ENCODE peak calls at places on chromosomes 1 and 21, in nine cellular contexts. L is tibial artery, E is adrenal gland, A is fibroblast of lung, D is left ventricle myocardium inferior, B is WERI-Rb-1, X is GM06990, H is breast epithelium, R is thoracic aorta. F is an unnamed sample.
A peak's percentile ranks its signal among the peaks of the same experiment; 100 is the strongest.

GRCh38 chr1:84300991-84301758 is at the start of gene SAMD13:
- DNase-seq in L (peak; percentile 81), E (peak; percentile 83), A (peak; percentile 79), D (peak; percentile 47), B (peak; percentile 21), X (no peak), H (peak; percentile 64), R (peak; percentile 30), F (no peak)

GRCh38 chr1:19113362-19114092 is 96.5 kb downstream of the UBR4 start:
- DNase-seq in L (no peak), E (no peak), A (peak; percentile 25), D (no peak), B (peak; percentile 60), X (no peak), H (no peak), R (no peak), F (peak; percentile 53)

GRCh38 chr1:157137051-157137772 is 983 bp downstream of the ETV3 start:
- DNase-seq in L (no peak), E (no peak), A (peak; percentile 29), D (no peak), B (peak; percentile 72), X (no peak), H (no peak), R (no peak), F (peak; percentile 69)

GRCh38 chr1:41475859-41476567 is 8.5 kb downstream of the EDN2 start:
- DNase-seq in L (no peak), E (peak; percentile 25), A (peak; percentile 73), D (no peak), B (peak; percentile 53), X (no peak), H (no peak), R (no peak), F (no peak)

GRCh38 chr1:37261129-37261528 is 213.3 kb upstream of the ZC3H12A start:
- DNase-seq in L (no peak), E (no peak), A (no peak), D (no peak), B (no peak), X (no peak), H (no peak), R (no peak), F (no peak)

GRCh38 chr1:10841059-10841458 is 44.6 kb upstream of the CASZ1 start:
- DNase-seq in L (no peak), E (no peak), A (no peak), D (no peak), B (no peak), X (no peak), H (no peak), R (no peak), F (no peak)

GRCh38 chr1:56584910-56585528 is 5.7 kb upstream of the PLPP3 start:
- DNase-seq in L (no peak), E (no peak), A (peak; percentile 51), D (no peak), B (no peak), X (no peak), H (no peak), R (no peak), F (peak; percentile 34)

GRCh38 chr1:1356166-1356795 is 2.1 kb downstream of the MXRA8 start:
- DNase-seq in L (no peak), E (peak; percentile 12), A (no peak), D (no peak), B (no peak), X (no peak), H (no peak), R (no peak), F (no peak)

GRCh38 chr1:204199579-204199978 is 3.3 kb upstream of the KISS1 start:
- DNase-seq in L (no peak), E (no peak), A (no peak), D (no peak), B (no peak), X (no peak), H (no peak), R (no peak), F (no peak)

GRCh38 chr1:61420243-61420642 is 304.7 kb downstream of the TM2D1 start:
- DNase-seq in L (no peak), E (no peak), A (no peak), D (no peak), B (no peak), X (no peak), H (no peak), R (no peak), F (no peak)

GRCh38 chr1:47703161-47703825 is 265.4 kb downstream of the FOXD2 start:
- DNase-seq in L (peak; percentile 61), E (no peak), A (no peak), D (no peak), B (no peak), X (no peak), H (no peak), R (no peak), F (no peak)

DNA sequence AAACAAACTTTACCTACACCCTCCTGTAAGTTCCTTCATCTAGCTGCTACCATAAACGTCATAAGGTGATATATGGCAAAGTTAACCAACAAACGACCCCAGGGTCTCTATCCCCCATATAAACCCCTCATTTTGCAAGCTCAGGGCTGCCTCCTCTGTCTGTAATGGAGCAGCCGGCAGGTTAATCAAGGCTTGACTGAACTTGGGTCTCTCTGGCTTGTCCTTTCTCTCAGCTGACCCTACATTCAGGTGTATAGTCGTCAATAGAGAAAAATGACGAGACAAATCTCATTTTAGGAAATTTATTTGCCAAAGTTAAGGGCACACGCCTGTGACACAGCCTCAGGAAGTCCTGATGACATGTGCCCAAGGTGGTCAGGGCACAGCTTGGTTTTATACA is 67.4 kb downstream of the WDR4 start:
- DNase-seq in L (no peak), E (no peak), A (no peak), D (no peak), B (no peak), X (no peak), H (no peak), R (no peak), F (no peak)
- H3K4me3 ChIP-seq in L (no peak overlapping the region), E (no peak overlapping the region), A (no peak overlapping the region), D (no peak overlapping the region), B (no peak overlapping the region), X (no peak overlapping the region), H (no peak overlapping the region), R (no peak overlapping the region), F (no peak overlapping the region)

DNA sequence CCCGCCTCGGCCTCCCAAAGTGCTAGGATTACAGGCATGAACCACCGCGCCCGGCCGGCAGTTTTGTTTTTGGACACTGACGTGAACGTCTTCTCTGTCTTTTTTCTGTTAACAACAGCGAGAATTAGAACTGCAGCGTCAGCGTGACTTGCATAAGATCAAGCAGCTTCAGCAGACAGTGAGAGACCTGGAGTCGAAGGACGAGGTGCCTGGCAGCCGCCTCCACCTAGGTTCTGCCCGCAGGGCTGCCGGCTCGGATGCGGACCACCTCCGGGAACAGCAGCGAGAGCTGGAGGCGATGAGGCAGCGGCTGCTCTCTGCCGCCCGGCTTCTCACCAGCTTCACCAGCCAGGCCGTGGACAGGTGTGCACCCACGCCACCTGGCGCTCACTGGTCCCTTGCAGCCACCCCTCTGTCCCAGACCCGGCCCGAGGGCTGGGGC is 22.9 kb upstream of the DIP2A start:
- DNase-seq in L (no peak), E (no peak), A (no peak), D (no peak), B (no peak), X (no peak), H (no peak), R (no peak), F (peak; percentile 74)
- H3K36me3 ChIP-seq in L (peaks cover 59% of the 10 kb centered on the region), E (no peaks in the 10 kb centered on the region), A (peaks cover 29% of the 10 kb centered on the region), D (peaks cover 98% of the 10 kb centered on the region), B (peaks cover 99% of the 10 kb centered on the region), X (peaks cover 35% of the 10 kb centered on the region), H (no peaks in the 10 kb centered on the region), R (peaks cover 66% of the 10 kb centered on the region), F (peaks cover 18% of the 10 kb centered on the region)

GRCh38 chr21:45409466-45410150 is 4.6 kb downstream of the COL18A1 start:
- DNase-seq in L (peak; percentile 68), E (peak; percentile 59), A (peak; percentile 40), D (peak; percentile 67), B (no peak), X (no peak), H (no peak), R (no peak), F (no peak)

GRCh38 chr21:45411810-45412206 is 6.8 kb downstream of the COL18A1 start:
- DNase-seq in L (no peak), E (no peak), A (no peak), D (no peak), B (no peak), X (no peak), H (no peak), R (no peak), F (no peak)

GRCh38 chr21:45410151-45410864 is 5.3 kb downstream of the COL18A1 start:
- DNase-seq in L (no peak), E (no peak), A (peak; percentile 45), D (peak; percentile 33), B (no peak), X (no peak), H (no peak), R (no peak), F (no peak)

GRCh38 chr21:45412491-45412890 is 7.5 kb downstream of the COL18A1 start:
- DNase-seq in L (no peak), E (no peak), A (no peak), D (peak; percentile 5), B (no peak), X (no peak), H (no peak), R (no peak), F (no peak)

DNA sequence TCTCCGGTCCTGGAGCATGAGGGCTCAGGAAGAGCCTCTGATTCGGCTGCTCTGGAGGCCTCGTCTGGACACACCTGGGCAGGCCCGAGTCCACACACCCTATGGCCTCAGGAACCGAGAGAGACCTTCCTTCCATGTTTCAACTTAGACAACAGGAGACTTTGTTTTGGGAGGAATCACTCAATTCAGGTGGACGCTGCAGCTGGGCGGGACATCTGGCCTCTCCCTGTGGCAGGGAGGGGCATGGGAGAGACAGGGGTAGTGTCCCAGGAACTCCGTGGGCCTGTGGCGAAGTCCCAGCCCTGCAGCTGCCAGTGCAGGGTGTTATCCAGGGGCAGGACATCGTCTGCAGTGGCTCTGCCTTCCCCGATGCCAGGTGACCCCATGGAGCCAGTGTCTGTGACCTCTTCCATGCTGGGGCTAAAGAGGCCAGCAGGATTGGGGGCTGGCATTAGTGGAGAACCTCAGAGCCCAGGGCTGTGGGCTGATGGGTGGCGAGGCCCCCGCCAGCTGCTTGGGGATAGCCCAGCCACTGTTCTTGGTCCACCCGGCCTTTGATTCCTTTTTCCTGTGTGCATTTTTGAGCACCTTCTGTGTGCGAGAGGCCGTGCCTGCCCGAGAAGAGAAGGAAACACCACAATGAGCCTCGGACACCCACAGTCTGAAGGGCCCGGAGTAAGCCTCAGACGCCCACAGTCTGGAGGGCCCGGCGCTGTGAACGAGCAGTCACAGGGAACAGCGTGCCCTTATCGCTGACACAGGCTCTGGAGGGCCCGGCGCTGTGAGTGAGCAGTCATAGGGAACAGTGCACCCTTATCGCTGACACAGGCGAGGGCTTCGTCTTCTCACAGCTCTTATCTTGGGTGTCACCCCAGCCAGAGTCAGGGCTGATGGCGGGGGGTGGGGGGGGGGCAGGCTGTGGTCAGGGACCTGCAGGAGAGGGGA is 6.2 kb downstream of the COL18A1 start:
- DNase-seq in L (no peak), E (no peak), A (no peak), D (peak; percentile 76), B (no peak), X (no peak), H (no peak), R (no peak), F (no peak)
- H3K27me3 ChIP-seq in L (no peaks in the 10 kb centered on the region), E (no peaks in the 10 kb centered on the region), A (no peaks in the 10 kb centered on the region), D (no peaks in the 10 kb centered on the region), B (peaks cover 1% of the 10 kb centered on the region), X (no peaks in the 10 kb centered on the region), H (no peaks in the 10 kb centered on the region), R (no peaks in the 10 kb centered on the region), F (no peaks in the 10 kb centered on the region)

DNA sequence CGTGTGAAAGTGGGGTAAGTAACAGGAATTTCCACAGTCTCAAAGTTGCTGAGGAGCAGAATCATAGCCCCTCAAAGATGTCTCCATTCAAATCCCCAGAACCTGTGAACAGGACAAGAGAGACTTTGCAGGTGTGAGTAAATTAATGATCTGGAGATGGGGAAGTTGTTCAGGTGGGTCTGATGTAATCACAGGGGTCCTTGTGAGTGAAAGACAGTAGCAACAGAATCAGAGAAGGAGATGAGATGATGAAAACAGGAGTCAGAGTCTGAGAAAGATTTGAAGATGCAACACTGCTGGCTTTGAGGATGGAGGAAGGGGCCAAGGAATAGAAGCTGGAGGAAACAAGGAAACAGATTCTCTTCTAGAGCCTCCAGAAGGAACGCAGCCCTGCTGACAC is 81.5 kb downstream of the SELENOF start:
- DNase-seq in L (no peak), E (no peak), A (no peak), D (no peak), B (no peak), X (no peak), H (no peak), R (no peak), F (no peak)
- H3K4me3 ChIP-seq in L (no peak overlapping the region), E (no peak overlapping the region), A (no peak overlapping the region), D (no peak overlapping the region), B (no peak overlapping the region), X (no peak overlapping the region), H (no peak overlapping the region), R (no peak overlapping the region), F (no peak overlapping the region)

F was measured in H7.